ENCODE peak calls at places on chromosomes 11 and 22, in five cellular contexts. One of them, this sample, is unnamed. For H3K36me3, the result is how much of the 10 kb centered on the place peaks cover.

GRCh38 chr11:36455658-36456111 is 54.4 kb downstream of the TRAF6 start:
- DNase-seq in CD8-positive, alpha-beta T cell: no peak
- DNase-seq in PC-9: peak
- DNase-seq in ovary: peak
- DNase-seq in IMR-90: peak
- DNase-seq in this sample: peak

GRCh38 chr22:21876486-21877176 is 9.2 kb upstream of the MAPK1 start:
- DNase-seq in CD8-positive, alpha-beta T cell: no peak
- DNase-seq in PC-9: no peak
- DNase-seq in ovary: no peak
- DNase-seq in IMR-90: peak
- DNase-seq in this sample: no peak

GRCh38 chr22:40107756-40108437 is 69.8 kb upstream of the TNRC6B start:
- DNase-seq in CD8-positive, alpha-beta T cell: no peak
- DNase-seq in PC-9: peak
- DNase-seq in ovary: no peak
- DNase-seq in IMR-90: peak
- DNase-seq in this sample: no peak

GRCh38 chr11:48012051-48012391 is 31.7 kb downstream of the PTPRJ start:
- DNase-seq in CD8-positive, alpha-beta T cell: peak
- DNase-seq in PC-9: no peak
- DNase-seq in ovary: no peak
- DNase-seq in IMR-90: no peak
- DNase-seq in this sample: no peak

GRCh38 chr11:85682330-85683305 is 3.4 kb downstream of the CCDC89 start:
- DNase-seq in CD8-positive, alpha-beta T cell: peak
- DNase-seq in PC-9: no peak
- DNase-seq in ovary: peak
- DNase-seq in IMR-90: peak
- DNase-seq in this sample: no peak

GRCh38 chr11:33742249-33742851 is 6.1 kb upstream of the CD59 start:
- DNase-seq in CD8-positive, alpha-beta T cell: no peak
- DNase-seq in PC-9: no peak
- DNase-seq in ovary: no peak
- DNase-seq in IMR-90: no peak
- DNase-seq in this sample: no peak

GRCh38 chr11:107951105-107951504 is 22.9 kb downstream of the RAB39A start:
- DNase-seq in CD8-positive, alpha-beta T cell: no peak
- DNase-seq in PC-9: no peak
- DNase-seq in ovary: no peak
- DNase-seq in IMR-90: no peak
- DNase-seq in this sample: no peak

GRCh38 chr22:38203090-38203810 is 1.5 kb downstream of the MAFF start:
- DNase-seq in CD8-positive, alpha-beta T cell: peak
- DNase-seq in PC-9: peak
- DNase-seq in ovary: peak
- DNase-seq in IMR-90: peak
- DNase-seq in this sample: peak

GRCh38 chr22:38802671-38803121 is 8.8 kb upstream of the DNAL4 start:
- DNase-seq in CD8-positive, alpha-beta T cell: no peak
- DNase-seq in PC-9: peak
- DNase-seq in ovary: peak
- DNase-seq in IMR-90: peak
- DNase-seq in this sample: peak

GRCh38 chr11:127006311-127006710 is 5.7 kb upstream of the KIRREL3 start:
- DNase-seq in CD8-positive, alpha-beta T cell: no peak
- DNase-seq in PC-9: no peak
- DNase-seq in ovary: no peak
- DNase-seq in IMR-90: peak
- DNase-seq in this sample: no peak

GRCh38 chr22:22702159-22702873 is 57.9 kb downstream of the GGTLC2 start:
- DNase-seq in CD8-positive, alpha-beta T cell: no peak
- DNase-seq in PC-9: no peak
- DNase-seq in ovary: no peak
- DNase-seq in IMR-90: no peak
- DNase-seq in this sample: peak

GRCh38 chr11:47716692-47717091 is 1.5 kb upstream of the AGBL2 start:
- DNase-seq in CD8-positive, alpha-beta T cell: no peak
- DNase-seq in PC-9: no peak
- DNase-seq in ovary: no peak
- DNase-seq in IMR-90: no peak
- DNase-seq in this sample: no peak

GRCh38 chr11:112321521-112322172 is 61.0 kb upstream of the PLET1 start:
- DNase-seq in CD8-positive, alpha-beta T cell: no peak
- DNase-seq in PC-9: peak
- DNase-seq in ovary: peak
- DNase-seq in IMR-90: peak
- DNase-seq in this sample: no peak

GRCh38 chr11:118605116-118605867 is 2.1 kb upstream of the PHLDB1 start:
- DNase-seq in CD8-positive, alpha-beta T cell: no peak
- DNase-seq in PC-9: no peak
- DNase-seq in ovary: peak
- DNase-seq in IMR-90: peak
- DNase-seq in this sample: peak

GRCh38 chr11:73372371-73372993 is 3.7 kb upstream of the RELT start:
- DNase-seq in CD8-positive, alpha-beta T cell: no peak
- DNase-seq in PC-9: no peak
- DNase-seq in ovary: no peak
- DNase-seq in IMR-90: no peak
- DNase-seq in this sample: peak

GRCh38 chr22:21731503-21731902 is 4.1 kb downstream of the YPEL1 start:
- DNase-seq in CD8-positive, alpha-beta T cell: no peak
- DNase-seq in PC-9: no peak
- DNase-seq in ovary: no peak
- DNase-seq in IMR-90: no peak
- DNase-seq in this sample: no peak

GRCh38 chr11:35246725-35247124 is 107.8 kb downstream of the CD44 start:
- DNase-seq in CD8-positive, alpha-beta T cell: no peak
- DNase-seq in PC-9: no peak
- DNase-seq in ovary: no peak
- DNase-seq in IMR-90: peak
- DNase-seq in this sample: no peak

GRCh38 chr11:84358034-84358433 is 1071.9 kb upstream of the CCDC90B start:
- DNase-seq in CD8-positive, alpha-beta T cell: no peak
- DNase-seq in PC-9: no peak
- DNase-seq in ovary: no peak
- DNase-seq in IMR-90: no peak
- DNase-seq in this sample: no peak

GRCh38 chr11:102306048-102306575 is 11.2 kb upstream of the BIRC3 start:
- DNase-seq in CD8-positive, alpha-beta T cell: peak
- DNase-seq in PC-9: peak
- DNase-seq in ovary: no peak
- DNase-seq in IMR-90: no peak
- DNase-seq in this sample: no peak

GRCh38 chr11:47212938-47213337 is 1.8 kb upstream of the DDB2 start:
- DNase-seq in CD8-positive, alpha-beta T cell: no peak
- DNase-seq in PC-9: peak
- DNase-seq in ovary: no peak
- DNase-seq in IMR-90: no peak
- DNase-seq in this sample: no peak

GRCh38 chr22:25572708-25573161 is 8.3 kb downstream of the GRK3 start:
- DNase-seq in CD8-positive, alpha-beta T cell: no peak
- DNase-seq in PC-9: no peak
- DNase-seq in ovary: no peak
- DNase-seq in IMR-90: no peak
- DNase-seq in this sample: no peak

GRCh38 chr11:69969890-69970784 is 108.0 kb upstream of the ANO1 start:
- DNase-seq in CD8-positive, alpha-beta T cell: no peak
- DNase-seq in PC-9: no peak
- DNase-seq in ovary: no peak
- DNase-seq in IMR-90: no peak
- DNase-seq in this sample: no peak

GRCh38 chr11:15972838-15973237 is 383.5 kb downstream of the SOX6 start:
- DNase-seq in CD8-positive, alpha-beta T cell: no peak
- DNase-seq in PC-9: no peak
- DNase-seq in ovary: no peak
- DNase-seq in IMR-90: no peak
- DNase-seq in this sample: no peak

GRCh38 chr11:61730222-61730994 is 22.0 kb upstream of the MYRF start:
- DNase-seq in CD8-positive, alpha-beta T cell: no peak
- DNase-seq in PC-9: peak
- DNase-seq in ovary: no peak
- DNase-seq in IMR-90: no peak
- DNase-seq in this sample: no peak

GRCh38 chr11:48013269-48013901 is 33.0 kb downstream of the PTPRJ start:
- DNase-seq in CD8-positive, alpha-beta T cell: peak
- DNase-seq in PC-9: peak
- DNase-seq in ovary: no peak
- DNase-seq in IMR-90: peak
- DNase-seq in this sample: no peak

GRCh38 chr22:33569547-33569946 is 350.7 kb downstream of the LARGE1 start:
- DNase-seq in CD8-positive, alpha-beta T cell: no peak
- DNase-seq in PC-9: no peak
- DNase-seq in ovary: no peak
- DNase-seq in IMR-90: no peak
- DNase-seq in this sample: no peak
- H3K4me3 ChIP-seq in CD8-positive, alpha-beta T cell: no peak
- H3K4me3 ChIP-seq in PC-9: no peak
- H3K4me3 ChIP-seq in ovary: no peak
- H3K4me3 ChIP-seq in IMR-90: no peak
- H3K4me3 ChIP-seq in this sample: no peak

DNA sequence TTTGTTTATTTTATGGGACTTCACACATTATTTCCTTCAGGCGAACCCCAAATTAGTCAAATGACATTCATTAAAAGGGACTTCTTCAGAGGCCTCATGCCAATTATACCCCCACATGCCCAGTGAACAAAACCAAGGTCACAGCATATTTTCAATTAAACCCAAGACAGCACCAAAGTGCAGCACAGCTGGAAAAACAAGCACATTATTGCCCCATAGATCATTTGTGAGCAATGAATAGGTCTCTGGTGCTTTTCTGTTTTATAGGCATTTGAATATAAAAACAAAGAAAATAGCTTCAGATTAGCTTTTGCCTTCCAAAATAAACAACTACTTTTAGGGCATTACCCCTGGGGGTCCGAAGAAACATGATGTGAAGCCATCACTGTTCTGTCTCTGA is 1319.9 kb downstream of the LRRC4C start:
- DNase-seq in CD8-positive, alpha-beta T cell: no peak
- DNase-seq in PC-9: no peak
- DNase-seq in ovary: no peak
- DNase-seq in IMR-90: no peak
- DNase-seq in this sample: no peak
- H3K36me3 ChIP-seq in CD8-positive, alpha-beta T cell: under half
- H3K36me3 ChIP-seq in PC-9: under half
- H3K36me3 ChIP-seq in ovary: under half
- H3K36me3 ChIP-seq in IMR-90: under half
- H3K36me3 ChIP-seq in this sample: under half

GRCh38 chr11:43575931-43576833 is 104.4 kb upstream of the HSD17B12 start:
- DNase-seq in CD8-positive, alpha-beta T cell: no peak
- DNase-seq in PC-9: no peak
- DNase-seq in ovary: no peak
- DNase-seq in IMR-90: no peak
- DNase-seq in this sample: no peak
- H3K4me3 ChIP-seq in CD8-positive, alpha-beta T cell: no peak
- H3K4me3 ChIP-seq in PC-9: no peak
- H3K4me3 ChIP-seq in ovary: no peak
- H3K4me3 ChIP-seq in IMR-90: peak
- H3K4me3 ChIP-seq in this sample: no peak

GRCh38 chr11:117026593-117027330 is 71.5 kb downstream of the SIK3 start:
- DNase-seq in CD8-positive, alpha-beta T cell: no peak
- DNase-seq in PC-9: no peak
- DNase-seq in ovary: no peak
- DNase-seq in IMR-90: peak
- DNase-seq in this sample: no peak
- H3K36me3 ChIP-seq in CD8-positive, alpha-beta T cell: under half
- H3K36me3 ChIP-seq in PC-9: under half
- H3K36me3 ChIP-seq in ovary: under half
- H3K36me3 ChIP-seq in IMR-90: under half
- H3K36me3 ChIP-seq in this sample: under half

GRCh38 chr22:31968022-31968421 is 23.7 kb downstream of the YWHAH start:
- DNase-seq in CD8-positive, alpha-beta T cell: no peak
- DNase-seq in PC-9: no peak
- DNase-seq in ovary: no peak
- DNase-seq in IMR-90: no peak
- DNase-seq in this sample: no peak
- H3K4me3 ChIP-seq in CD8-positive, alpha-beta T cell: no peak
- H3K4me3 ChIP-seq in PC-9: no peak
- H3K4me3 ChIP-seq in ovary: no peak
- H3K4me3 ChIP-seq in IMR-90: no peak
- H3K4me3 ChIP-seq in this sample: no peak

GRCh38 chr22:17508110-17508509 is 55.2 kb upstream of the SLC25A18 start:
- DNase-seq in CD8-positive, alpha-beta T cell: no peak
- DNase-seq in PC-9: no peak
- DNase-seq in ovary: no peak
- DNase-seq in IMR-90: no peak
- DNase-seq in this sample: no peak
- H3K36me3 ChIP-seq in CD8-positive, alpha-beta T cell: under half
- H3K36me3 ChIP-seq in PC-9: under half
- H3K36me3 ChIP-seq in ovary: under half
- H3K36me3 ChIP-seq in IMR-90: under half
- H3K36me3 ChIP-seq in this sample: under half

GRCh38 chr22:31852691-31853370 is 91.5 kb upstream of the YWHAH start:
- DNase-seq in CD8-positive, alpha-beta T cell: no peak
- DNase-seq in PC-9: no peak
- DNase-seq in ovary: no peak
- DNase-seq in IMR-90: peak
- DNase-seq in this sample: no peak

GRCh38 chr22:31844941-31845340 is 91.1 kb downstream of the DEPDC5 start:
- DNase-seq in CD8-positive, alpha-beta T cell: no peak
- DNase-seq in PC-9: no peak
- DNase-seq in ovary: no peak
- DNase-seq in IMR-90: no peak
- DNase-seq in this sample: no peak

GRCh38 chr22:31846161-31847115 is 92.6 kb downstream of the DEPDC5 start:
- DNase-seq in CD8-positive, alpha-beta T cell: no peak
- DNase-seq in PC-9: no peak
- DNase-seq in ovary: no peak
- DNase-seq in IMR-90: peak
- DNase-seq in this sample: peak

GRCh38 chr22:31853736-31854500 is 90.4 kb upstream of the YWHAH start:
- DNase-seq in CD8-positive, alpha-beta T cell: no peak
- DNase-seq in PC-9: no peak
- DNase-seq in ovary: no peak
- DNase-seq in IMR-90: peak
- DNase-seq in this sample: no peak

DNA sequence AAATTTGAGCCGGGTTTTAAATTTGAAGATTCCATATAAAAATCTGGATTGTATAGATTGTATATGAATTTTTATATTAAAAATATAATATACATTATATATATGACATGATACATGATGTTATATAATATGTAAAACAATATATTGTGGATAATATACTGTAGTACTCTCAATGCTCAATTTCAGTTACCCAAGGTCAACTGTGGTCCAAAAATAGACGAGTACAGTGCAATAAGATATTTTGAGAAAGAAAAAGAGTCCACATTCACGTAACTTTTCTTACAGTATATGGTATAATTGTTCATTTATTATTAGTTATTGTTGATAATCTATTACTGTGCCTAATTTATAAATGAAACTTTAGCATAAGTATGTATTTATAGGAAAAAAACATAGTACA is 94.2 kb upstream of the YWHAH start:
- DNase-seq in CD8-positive, alpha-beta T cell: no peak
- DNase-seq in PC-9: no peak
- DNase-seq in ovary: no peak
- DNase-seq in IMR-90: no peak
- DNase-seq in this sample: no peak
- H3K4me3 ChIP-seq in CD8-positive, alpha-beta T cell: no peak
- H3K4me3 ChIP-seq in PC-9: no peak
- H3K4me3 ChIP-seq in ovary: no peak
- H3K4me3 ChIP-seq in IMR-90: no peak
- H3K4me3 ChIP-seq in this sample: no peak

GRCh38 chr11:8701891-8702597 is 19.5 kb downstream of the RPL27A start:
- DNase-seq in CD8-positive, alpha-beta T cell: no peak
- DNase-seq in PC-9: no peak
- DNase-seq in ovary: no peak
- DNase-seq in IMR-90: no peak
- DNase-seq in this sample: no peak
- H3K36me3 ChIP-seq in CD8-positive, alpha-beta T cell: under half
- H3K36me3 ChIP-seq in PC-9: under half
- H3K36me3 ChIP-seq in ovary: under half
- H3K36me3 ChIP-seq in IMR-90: half or more
- H3K36me3 ChIP-seq in this sample: under half

This sample was measured in H7.